ENCODE peak calls at places on chromosome 22, in seven cellular contexts. One of them, this sample, is unnamed.

GRCh38 chr22:20171288-20172037 is 20.6 kb upstream of the CCDC188 start:
- DNase-seq in kidney epithelial cell: no peak
- DNase-seq in Caki2: no peak
- DNase-seq in neural crest cell: no peak
- DNase-seq in NCI-H1417 treated with DMSO at 0.1 percent for 48 hours: no peak
- DNase-seq in smooth muscle cell of the brain vasculature: no peak
- DNase-seq in frontal cortex: no peak
- DNase-seq in this sample: no peak

GRCh38 chr22:31144223-31144622 is 3.9 kb upstream of the PLA2G3 start:
- DNase-seq in kidney epithelial cell: no peak
- DNase-seq in Caki2: no peak
- DNase-seq in neural crest cell: no peak
- DNase-seq in NCI-H1417 treated with DMSO at 0.1 percent for 48 hours: no peak
- DNase-seq in smooth muscle cell of the brain vasculature: no peak
- DNase-seq in frontal cortex: no peak
- DNase-seq in this sample: no peak

GRCh38 chr22:37084385-37084784 is 25.1 kb downstream of the TMPRSS6 start:
- DNase-seq in kidney epithelial cell: no peak
- DNase-seq in Caki2: no peak
- DNase-seq in neural crest cell: no peak
- DNase-seq in NCI-H1417 treated with DMSO at 0.1 percent for 48 hours: no peak
- DNase-seq in smooth muscle cell of the brain vasculature: no peak
- DNase-seq in frontal cortex: no peak
- DNase-seq in this sample: no peak

GRCh38 chr22:50115693-50116092 is 25.9 kb downstream of the MOV10L1 start:
- DNase-seq in kidney epithelial cell: no peak
- DNase-seq in Caki2: no peak
- DNase-seq in neural crest cell: no peak
- DNase-seq in NCI-H1417 treated with DMSO at 0.1 percent for 48 hours: no peak
- DNase-seq in smooth muscle cell of the brain vasculature: no peak
- DNase-seq in frontal cortex: no peak
- DNase-seq in this sample: no peak

GRCh38 chr22:48103126-48103875 is 1340.9 kb downstream of the TBC1D22A start:
- DNase-seq in kidney epithelial cell: no peak
- DNase-seq in Caki2: no peak
- DNase-seq in neural crest cell: no peak
- DNase-seq in NCI-H1417 treated with DMSO at 0.1 percent for 48 hours: no peak
- DNase-seq in smooth muscle cell of the brain vasculature: no peak
- DNase-seq in frontal cortex: no peak
- DNase-seq in this sample: peak

GRCh38 chr22:21444701-21445436 is 22.3 kb upstream of the TMEM191C start:
- DNase-seq in kidney epithelial cell: no peak
- DNase-seq in Caki2: no peak
- DNase-seq in neural crest cell: no peak
- DNase-seq in NCI-H1417 treated with DMSO at 0.1 percent for 48 hours: no peak
- DNase-seq in smooth muscle cell of the brain vasculature: no peak
- DNase-seq in frontal cortex: no peak
- DNase-seq in this sample: peak

GRCh38 chr22:39493759-39494158 is 8.3 kb upstream of the MIEF1 start:
- DNase-seq in kidney epithelial cell: no peak
- DNase-seq in Caki2: no peak
- DNase-seq in neural crest cell: no peak
- DNase-seq in NCI-H1417 treated with DMSO at 0.1 percent for 48 hours: no peak
- DNase-seq in smooth muscle cell of the brain vasculature: no peak
- DNase-seq in frontal cortex: no peak
- DNase-seq in this sample: no peak

GRCh38 chr22:20031732-20032406 is 11.0 kb downstream of the TANGO2 start:
- DNase-seq in kidney epithelial cell: no peak
- DNase-seq in Caki2: no peak
- DNase-seq in neural crest cell: no peak
- DNase-seq in NCI-H1417 treated with DMSO at 0.1 percent for 48 hours: no peak
- DNase-seq in smooth muscle cell of the brain vasculature: no peak
- DNase-seq in frontal cortex: no peak
- DNase-seq in this sample: no peak

GRCh38 chr22:46551321-46551720 is 13.9 kb upstream of the CELSR1 start:
- DNase-seq in kidney epithelial cell: no peak
- DNase-seq in Caki2: no peak
- DNase-seq in neural crest cell: no peak
- DNase-seq in NCI-H1417 treated with DMSO at 0.1 percent for 48 hours: no peak
- DNase-seq in smooth muscle cell of the brain vasculature: no peak
- DNase-seq in frontal cortex: no peak
- DNase-seq in this sample: no peak

GRCh38 chr22:23233746-23234408 is 53.6 kb downstream of the BCR start:
- DNase-seq in kidney epithelial cell: peak
- DNase-seq in Caki2: no peak
- DNase-seq in neural crest cell: no peak
- DNase-seq in NCI-H1417 treated with DMSO at 0.1 percent for 48 hours: no peak
- DNase-seq in smooth muscle cell of the brain vasculature: no peak
- DNase-seq in frontal cortex: no peak
- DNase-seq in this sample: no peak

GRCh38 chr22:46070215-46070721 is 80.1 kb upstream of the PPARA start:
- DNase-seq in kidney epithelial cell: no peak
- DNase-seq in Caki2: no peak
- DNase-seq in neural crest cell: no peak
- DNase-seq in NCI-H1417 treated with DMSO at 0.1 percent for 48 hours: no peak
- DNase-seq in smooth muscle cell of the brain vasculature: no peak
- DNase-seq in frontal cortex: no peak
- DNase-seq in this sample: no peak

This sample was measured in type B pancreatic cell.